ENCODE peak calls at places on chromosomes 5 and 9, in seven cellular contexts. A is heart left ventricle, Y is IMR-90, F is H1, U is astrocyte, H is right atrium auricular region, D is endothelial cell of umbilical vein. W is an unnamed sample. For H3K27me3, the result is how much of the 10 kb centered on the place peaks cover.

GRCh38 chr9:105681724-105682123 is 12.6 kb upstream of the TMEM38B start:
- DNase-seq in A (no peak), Y (peak), F (no peak), U (peak), H (no peak), D (no peak), W (no peak)

GRCh38 chr5:115050860-115051259 is 118.8 kb downstream of the TRIM36 start:
- DNase-seq in A (no peak), Y (no peak), F (no peak), U (no peak), H (no peak), D (no peak), W (no peak)

GRCh38 chr9:108257387-108257786 is 598.4 kb downstream of the ACTL7B start:
- DNase-seq in A (no peak), Y (no peak), F (no peak), U (no peak), H (no peak), D (no peak), W (no peak)

GRCh38 chr9:125549465-125550215 is 157.4 kb downstream of the MAPKAP1 start:
- DNase-seq in A (peak), Y (no peak), F (no peak), U (peak), H (peak), D (peak), W (peak)

GRCh38 chr9:120319452-120319851 is 260.5 kb downstream of the CDK5RAP2 start:
- DNase-seq in A (no peak), Y (no peak), F (no peak), U (no peak), H (no peak), D (no peak), W (no peak)

GRCh38 chr9:124264812-124265211 is 7.1 kb downstream of the NEK6 start:
- DNase-seq in A (no peak), Y (peak), F (no peak), U (peak), H (no peak), D (no peak), W (no peak)

GRCh38 chr5:164203581-164204225 is 698.3 kb downstream of the MAT2B start:
- DNase-seq in A (no peak), Y (peak), F (no peak), U (peak), H (no peak), D (peak), W (no peak)

GRCh38 chr5:160792732-160793454 is 59.1 kb downstream of the ATP10B start:
- DNase-seq in A (no peak), Y (no peak), F (no peak), U (no peak), H (no peak), D (no peak), W (peak)

GRCh38 chr9:89446440-89447310 is 51.2 kb downstream of the SEMA4D start:
- DNase-seq in A (no peak), Y (no peak), F (no peak), U (no peak), H (no peak), D (no peak), W (no peak)

GRCh38 chr5:88690619-88691560 is 192.1 kb downstream of the MEF2C start:
- DNase-seq in A (peak), Y (peak), F (no peak), U (peak), H (peak), D (peak), W (peak)

GRCh38 chr5:73228052-73228451 is 55.1 kb downstream of the TMEM174 start:
- DNase-seq in A (no peak), Y (no peak), F (no peak), U (no peak), H (no peak), D (no peak), W (no peak)

GRCh38 chr9:34517185-34517584 is 5.6 kb downstream of the ENHO start:
- DNase-seq in A (no peak), Y (no peak), F (no peak), U (no peak), H (no peak), D (no peak), W (no peak)

GRCh38 chr5:68875351-68875750 is 218.5 kb upstream of the SLC30A5 start:
- DNase-seq in A (no peak), Y (no peak), F (no peak), U (no peak), H (no peak), D (no peak), W (no peak)

GRCh38 chr5:179381691-179382090 is 36.4 kb upstream of the ADAMTS2 start:
- DNase-seq in A (no peak), Y (no peak), F (no peak), U (no peak), H (no peak), D (no peak), W (no peak)

GRCh38 chr9:86282979-86283535 is 719 bp upstream of the ISCA1 start:
- DNase-seq in A (no peak), Y (peak), F (no peak), U (peak), H (no peak), D (no peak), W (no peak)

GRCh38 chr9:111712369-111712768 is 51.0 kb downstream of the GNG10 start:
- DNase-seq in A (no peak), Y (no peak), F (no peak), U (no peak), H (no peak), D (no peak), W (no peak)

GRCh38 chr5:72286798-72287197 is 33.2 kb downstream of the MRPS27 start:
- DNase-seq in A (no peak), Y (no peak), F (no peak), U (no peak), H (no peak), D (no peak), W (no peak)

GRCh38 chr5:1053391-1054017 is 44.9 kb downstream of the NKD2 start:
- DNase-seq in A (no peak), Y (no peak), F (no peak), U (no peak), H (no peak), D (no peak), W (peak)

GRCh38 chr5:1052076-1052475 is 43.5 kb downstream of the NKD2 start:
- DNase-seq in A (no peak), Y (no peak), F (no peak), U (no peak), H (no peak), D (no peak), W (no peak)

GRCh38 chr5:1051366-1051720 is 42.7 kb downstream of the NKD2 start:
- DNase-seq in A (no peak), Y (no peak), F (no peak), U (no peak), H (no peak), D (no peak), W (peak)

GRCh38 chr5:1054018-1054798 is 45.6 kb downstream of the NKD2 start:
- DNase-seq in A (no peak), Y (no peak), F (no peak), U (no peak), H (no peak), D (no peak), W (no peak)

DNA sequence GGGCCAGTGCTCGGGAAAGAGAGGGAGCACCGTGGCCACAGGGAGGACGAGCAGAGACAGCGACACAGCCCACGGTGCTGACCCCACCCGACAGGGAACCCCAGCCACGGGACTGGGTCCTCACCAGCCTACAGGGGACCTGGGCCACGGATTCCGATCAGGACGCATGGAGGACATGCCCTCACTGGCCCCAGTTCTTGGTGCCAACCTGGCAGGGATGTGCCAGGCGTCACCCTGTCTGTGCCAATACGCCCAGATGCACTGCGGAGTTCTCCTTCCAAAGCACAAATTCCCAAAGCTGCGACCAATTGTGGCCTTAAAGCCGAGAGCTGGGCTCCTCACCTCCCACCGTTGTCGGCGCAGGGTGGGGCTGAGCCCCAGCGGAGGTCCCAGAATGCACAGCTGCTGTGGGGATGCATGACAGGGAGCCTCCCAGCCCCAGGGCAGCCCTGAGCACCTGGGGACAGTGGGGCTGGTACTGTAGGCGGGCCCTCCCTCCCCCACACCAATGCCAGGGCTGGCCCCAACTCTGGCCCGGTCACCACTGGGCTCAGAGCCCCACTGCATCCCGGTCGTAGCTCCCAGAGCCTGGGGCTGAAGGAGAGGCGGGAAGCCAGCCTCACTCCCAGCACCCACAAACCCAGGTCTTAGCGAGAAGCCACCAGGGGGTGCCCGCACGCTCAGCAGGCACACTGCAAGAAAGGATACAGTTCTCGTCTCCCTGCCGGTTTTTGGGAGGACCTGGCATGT is 44.2 kb downstream of the NKD2 start:
- DNase-seq in A (no peak), Y (no peak), F (no peak), U (no peak), H (no peak), D (no peak), W (no peak)
- TF ChIP-seq CTCF in A (peak), Y (no peak), F (no peak), U (no peak), H (no peak), D (no peak), W (no peak)

DNA sequence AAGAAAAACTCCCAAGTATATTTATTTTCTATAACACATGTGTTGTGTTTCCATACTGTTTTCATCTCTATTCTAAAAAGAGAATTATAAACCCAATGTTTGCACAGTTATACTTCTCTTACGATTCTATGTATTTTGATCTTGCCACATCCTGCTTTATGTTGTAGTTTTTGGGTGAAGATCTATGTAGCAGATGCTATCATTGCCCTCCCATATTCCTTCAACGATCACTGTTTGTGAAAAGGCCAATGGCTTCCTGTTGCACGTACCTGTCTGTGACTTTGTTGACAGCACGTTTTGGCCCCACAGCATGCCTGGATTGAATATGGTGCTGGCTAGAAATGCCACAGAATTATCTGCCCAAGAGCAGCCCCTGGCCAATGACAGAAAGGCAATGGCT is 254.5 kb upstream of the EFNA5 start:
- DNase-seq in A (no peak), Y (no peak), F (no peak), U (no peak), H (no peak), D (no peak), W (no peak)
- H3K27me3 ChIP-seq in A (under half), Y (under half), F (under half), U (under half), H (under half), D (under half), W (under half)

GRCh38 chr5:141942185-141942857 is 15.7 kb downstream of the PCDH12 start:
- DNase-seq in A (no peak), Y (no peak), F (no peak), U (no peak), H (no peak), D (no peak), W (no peak)
- H3K4me3 ChIP-seq in A (no peak), Y (no peak), F (no peak), U (no peak), H (no peak), D (no peak), W (no peak)

DNA sequence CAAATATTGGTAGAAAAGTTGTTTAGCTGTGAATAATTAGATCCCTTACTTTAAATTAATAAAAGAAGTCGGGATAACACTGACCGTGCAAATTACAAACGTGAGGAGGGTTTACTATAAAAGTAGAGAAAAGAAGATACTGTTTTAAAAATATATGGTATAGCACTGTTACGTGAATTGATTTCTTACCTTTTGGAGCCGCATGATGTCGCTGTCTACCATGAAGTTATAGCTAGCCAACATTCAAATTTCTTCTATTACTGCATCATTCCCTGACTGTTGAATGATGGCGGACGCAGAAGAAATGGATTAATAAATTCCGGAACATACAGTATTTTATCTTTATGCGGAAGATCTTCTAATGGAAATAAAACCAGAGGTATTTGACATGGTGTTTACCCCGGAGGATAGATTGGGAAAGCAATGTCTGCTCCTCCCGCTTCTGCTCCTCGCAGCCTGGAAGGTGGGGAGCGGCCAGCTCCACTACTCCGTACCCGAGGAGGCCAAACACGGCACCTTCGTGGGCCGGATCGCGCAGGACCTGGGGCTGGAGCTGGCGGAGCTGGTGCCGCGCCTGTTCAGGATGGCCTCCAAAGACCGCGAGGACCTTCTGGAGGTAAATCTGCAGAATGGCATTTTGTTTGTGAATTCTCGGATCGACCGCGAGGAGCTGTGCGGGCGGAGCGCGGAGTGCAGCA is at the start of gene PCDHA6:
- DNase-seq in A (no peak), Y (no peak), F (no peak), U (no peak), H (no peak), D (peak), W (no peak)
- TF ChIP-seq CTCF in A (no peak), Y (no peak), F (no peak), U (no peak), H (no peak), D (no peak), W (no peak)

DNA sequence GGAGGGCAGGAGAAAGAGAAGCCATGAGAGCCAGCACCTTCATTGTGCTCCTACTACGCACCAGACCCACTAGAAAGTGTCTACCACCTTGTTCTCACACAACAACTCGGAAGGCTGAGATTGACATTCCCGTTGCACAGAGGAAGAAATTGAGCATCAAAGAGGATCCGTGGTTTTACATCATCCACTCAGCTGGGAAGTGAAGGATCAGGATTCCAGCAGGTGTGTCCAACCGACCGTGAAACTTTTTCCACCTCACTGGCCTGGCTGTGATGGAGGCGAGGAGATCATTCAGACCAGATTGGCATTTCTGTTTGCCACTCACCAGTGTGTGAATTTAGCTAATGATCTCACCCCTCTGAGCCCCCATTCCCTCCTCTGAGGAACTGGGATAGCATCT is 46.8 kb upstream of the CPLX2 start:
- DNase-seq in A (no peak), Y (no peak), F (no peak), U (no peak), H (no peak), D (no peak), W (no peak)
- H3K27me3 ChIP-seq in A (under half), Y (under half), F (under half), U (under half), H (under half), D (under half), W (under half)

GRCh38 chr5:132466453-132467291 is 23.9 kb downstream of the IRF1 start:
- DNase-seq in A (no peak), Y (peak), F (no peak), U (peak), H (no peak), D (peak), W (peak)
- H3K4me3 ChIP-seq in A (no peak), Y (no peak), F (no peak), U (no peak), H (no peak), D (no peak), W (peak)